ENCODE peak calls at places on chromosomes 7 and 10, in eight cellular contexts. Q is cardiac muscle cell; O is body of pancreas; D is upper lobe of left lung; N is CD8-positive, alpha-beta memory T cell; T is stomach; G is mesendoderm; S is spleen. P is an unnamed sample. For H3K27me3, the result is how much of the 10 kb centered on the place peaks cover.

GRCh38 chr10:103894454-103894853 is 23.5 kb downstream of the STN1 start:
- DNase-seq in N (no peak), O (no peak), T (no peak), D (no peak), Q (peak), S (no peak), G (no peak), P (peak)

GRCh38 chr10:74825371-74826141 is 844 bp upstream of the KAT6B start:
- DNase-seq in D (peak), N (peak), T (peak), S (peak), Q (no peak), G (no peak), O (peak), P (peak)

GRCh38 chr7:14598978-14599377 is 303.6 kb downstream of the DGKB start:
- DNase-seq in T (no peak), N (no peak), D (no peak), G (no peak), Q (peak), O (no peak), S (no peak), P (no peak)

GRCh38 chr7:92737706-92738105 is 98.7 kb downstream of the CDK6 start:
- DNase-seq in Q (no peak), T (no peak), O (no peak), D (no peak), S (no peak), G (no peak), N (no peak), P (no peak)

GRCh38 chr7:29623976-29624375 is 60.3 kb downstream of the PRR15 start:
- DNase-seq in G (no peak), N (no peak), S (no peak), Q (no peak), D (no peak), T (no peak), O (no peak), P (no peak)

GRCh38 chr7:47326808-47327207 is 255.1 kb downstream of the TNS3 start:
- DNase-seq in T (no peak), N (no peak), D (no peak), Q (peak), O (no peak), G (no peak), S (no peak), P (peak)

GRCh38 chr10:86747796-86748581 is 8.4 kb upstream of the BMPR1A start:
- DNase-seq in T (no peak), D (no peak), Q (no peak), O (no peak), G (no peak), N (no peak), S (no peak), P (no peak)

GRCh38 chr7:1452205-1452604 is 7.1 kb downstream of the MICALL2 start:
- DNase-seq in S (no peak), G (no peak), Q (no peak), D (no peak), O (no peak), T (no peak), N (no peak), P (no peak)

GRCh38 chr10:63133056-63133786 is at the start of gene NRBF2:
- DNase-seq in S (peak), T (peak), Q (peak), G (peak), N (peak), O (peak), D (peak), P (peak)

GRCh38 chr10:131079314-131079713 is 232.2 kb downstream of the TCERG1L start:
- DNase-seq in T (no peak), O (no peak), S (peak), G (no peak), D (no peak), Q (no peak), N (no peak), P (no peak)

GRCh38 chr10:101050206-101051069 is 11.4 kb upstream of the KAZALD1 start:
- DNase-seq in T (peak), G (peak), N (peak), D (peak), S (peak), Q (peak), O (peak), P (peak)

GRCh38 chr7:112103246-112103645 is 103.0 kb downstream of the DOCK4 start:
- DNase-seq in Q (peak), N (no peak), D (peak), O (no peak), G (peak), S (no peak), T (no peak), P (no peak)

GRCh38 chr10:24008164-24009066 is 200.5 kb upstream of the KIAA1217 start:
- DNase-seq in S (no peak), N (no peak), D (no peak), G (peak), Q (peak), O (no peak), T (no peak), P (no peak)

GRCh38 chr7:101900103-101900502 is 82.7 kb downstream of the CUX1 start:
- DNase-seq in N (no peak), O (no peak), T (no peak), Q (no peak), S (peak), G (no peak), D (no peak), P (no peak)

GRCh38 chr10:14560274-14560673 is 214.4 kb downstream of the FAM107B start:
- DNase-seq in O (no peak), S (peak), D (peak), Q (peak), G (peak), N (no peak), T (peak), P (no peak)

GRCh38 chr7:55107946-55108345 is 89.1 kb downstream of the EGFR start:
- DNase-seq in D (no peak), T (no peak), G (no peak), O (no peak), S (no peak), Q (no peak), N (no peak), P (no peak)

GRCh38 chr7:79789584-79790345 is 336.3 kb upstream of the MAGI2 start:
- DNase-seq in T (no peak), Q (peak), D (no peak), G (no peak), S (no peak), N (no peak), O (no peak), P (no peak)

GRCh38 chr10:129035052-129035805 is 431.8 kb upstream of the MGMT start:
- DNase-seq in N (peak), O (peak), T (no peak), S (peak), D (no peak), Q (no peak), G (no peak), P (no peak)

GRCh38 chr7:159318682-159319351 is 174.2 kb upstream of the VIPR2 start:
- DNase-seq in G (no peak), N (no peak), O (no peak), D (no peak), S (no peak), Q (no peak), T (no peak), P (no peak)

GRCh38 chr10:50063100-50063499 is 4.7 kb upstream of the WASHC2A start:
- DNase-seq in G (no peak), T (no peak), Q (no peak), N (no peak), D (no peak), O (no peak), S (no peak), P (no peak)

GRCh38 chr10:61319550-61320256 is 133.5 kb downstream of the TMEM26 start:
- DNase-seq in T (no peak), N (no peak), S (no peak), Q (no peak), G (peak), O (no peak), D (no peak), P (no peak)

GRCh38 chr10:47123889-47124288 is 176.1 kb upstream of the GDF10 start:
- DNase-seq in Q (no peak), T (no peak), G (no peak), S (no peak), D (no peak), O (no peak), N (no peak), P (no peak)

GRCh38 chr7:148303295-148304013 is 287.1 kb upstream of the C7orf33 start:
- DNase-seq in S (no peak), T (no peak), O (peak), G (peak), Q (peak), N (no peak), D (no peak), P (peak)

GRCh38 chr7:151697942-151698341 is 178.2 kb upstream of the RHEB start:
- DNase-seq in S (no peak), Q (no peak), T (no peak), G (no peak), N (no peak), O (no peak), D (no peak), P (no peak)

GRCh38 chr10:71211759-71212248 is 566 bp upstream of the UNC5B start:
- DNase-seq in S (no peak), Q (no peak), D (no peak), T (no peak), N (no peak), O (no peak), G (no peak), P (no peak)

GRCh38 chr10:71213127-71213616 is 802 bp downstream of the UNC5B start:
- DNase-seq in Q (peak), S (peak), G (peak), T (peak), N (no peak), D (peak), O (peak), P (peak)

GRCh38 chr10:71213761-71214440 is 1.5 kb downstream of the UNC5B start:
- DNase-seq in S (peak), D (no peak), N (no peak), Q (peak), O (peak), T (no peak), G (peak), P (peak)

GRCh38 chr10:71211053-71211452 is 1.3 kb upstream of the UNC5B start:
- DNase-seq in D (no peak), G (no peak), N (no peak), S (peak), T (peak), O (no peak), Q (no peak), P (no peak)

GRCh38 chr10:71212249-71213126 is at the start of gene UNC5B:
- DNase-seq in D (peak), S (peak), O (peak), G (peak), Q (peak), T (peak), N (peak), P (peak)
- H3K27me3 ChIP-seq in D (under half), S (half or more), O (under half), G (under half), Q (under half), T (half or more), N (under half), P (under half)

GRCh38 chr7:96987719-96988118 is 17.6 kb upstream of the DLX6 start:
- DNase-seq in O (no peak), D (no peak), Q (no peak), G (no peak), T (no peak), S (no peak), N (no peak), P (no peak)
- H3K27me3 ChIP-seq in O (under half), D (under half), Q (half or more), G (under half), T (half or more), S (half or more), N (under half), P (under half)

GRCh38 chr10:117298219-117298618 is 57.3 kb downstream of the SLC18A2 start:
- DNase-seq in O (no peak), S (no peak), D (no peak), Q (no peak), N (no peak), G (no peak), T (no peak), P (no peak)

GRCh38 chr10:117294735-117295134 is 53.8 kb downstream of the SLC18A2 start:
- DNase-seq in Q (no peak), T (no peak), N (no peak), D (no peak), S (no peak), O (no peak), G (no peak), P (no peak)

GRCh38 chr10:117299435-117299834 is 58.5 kb downstream of the SLC18A2 start:
- DNase-seq in T (no peak), G (no peak), S (no peak), N (no peak), D (no peak), Q (no peak), O (no peak), P (no peak)

GRCh38 chr10:117294039-117294438 is 53.1 kb downstream of the SLC18A2 start:
- DNase-seq in O (no peak), T (no peak), N (no peak), D (no peak), S (no peak), Q (no peak), G (no peak), P (no peak)
- H3K27me3 ChIP-seq in O (under half), T (under half), N (under half), D (under half), S (under half), Q (under half), G (under half), P (under half)

GRCh38 chr7:326273-326672 is 36.3 kb downstream of the FOXL3 start:
- DNase-seq in D (no peak), G (no peak), T (no peak), O (no peak), S (peak), Q (no peak), N (no peak), P (no peak)

GRCh38 chr7:326845-327304 is 36.9 kb downstream of the FOXL3 start:
- DNase-seq in O (peak), Q (peak), N (no peak), T (peak), G (no peak), D (peak), S (no peak), P (no peak)

GRCh38 chr7:327305-327931 is 37.4 kb downstream of the FOXL3 start:
- DNase-seq in N (no peak), G (no peak), T (no peak), D (no peak), O (peak), S (peak), Q (no peak), P (no peak)

GRCh38 chr7:329691-330281 is 39.8 kb downstream of the FOXL3 start:
- DNase-seq in S (no peak), T (peak), Q (no peak), D (no peak), G (no peak), N (no peak), O (no peak), P (no peak)

GRCh38 chr7:327991-328702 is 38.2 kb downstream of the FOXL3 start:
- DNase-seq in O (no peak), D (no peak), T (no peak), N (no peak), G (no peak), S (no peak), Q (no peak), P (no peak)
- H3K27me3 ChIP-seq in O (under half), D (under half), T (under half), N (under half), G (under half), S (under half), Q (under half), P (under half)